ENCODE peak calls at places on chromosomes 5 and 9, in five cellular contexts. J, S, I, E and M are unnamed samples.

GRCh38 chr9:34612788-34613390 is 992 bp upstream of the RPP25L start:
- DNase-seq in J (peak; percentile 90), S (no peak), I (peak; percentile 69), E (peak; percentile 84), M (peak; percentile 81)

GRCh38 chr5:139495644-139496435 is 13.3 kb upstream of the STING1 start:
- DNase-seq in J (no peak), S (no peak), I (no peak), E (no peak), M (no peak)

GRCh38 chr9:86983260-86984255 is 36.3 kb upstream of the GAS1 start:
- DNase-seq in J (no peak), S (no peak), I (peak; percentile 33), E (no peak), M (no peak)

GRCh38 chr9:14103115-14103514 is 210.8 kb downstream of the NFIB start:
- DNase-seq in J (no peak), S (no peak), I (no peak), E (peak; percentile 14), M (no peak)

GRCh38 chr9:35741740-35742139 is 7.3 kb downstream of the GBA2 start:
- DNase-seq in J (no peak), S (no peak), I (no peak), E (no peak), M (no peak)

GRCh38 chr9:36284226-36284625 is 26.0 kb upstream of the GNE start:
- DNase-seq in J (no peak), S (no peak), I (no peak), E (no peak), M (no peak)

GRCh38 chr5:122183098-122183794 is 53.9 kb downstream of the ZNF474 start:
- DNase-seq in J (peak; percentile 82), S (no peak), I (peak; percentile 85), E (no peak), M (peak; percentile 90)

GRCh38 chr5:127031147-127031862 is 947 bp upstream of the MARCHF3 start:
- DNase-seq in J (no peak), S (no peak), I (peak; percentile 9), E (no peak), M (no peak)

GRCh38 chr9:8430945-8431344 is 631.4 kb upstream of the DMAC1 start:
- DNase-seq in J (no peak), S (no peak), I (no peak), E (no peak), M (no peak)

GRCh38 chr5:107555425-107556090 is 115.2 kb downstream of the EFNA5 start:
- DNase-seq in J (no peak), S (no peak), I (no peak), E (no peak), M (no peak)

GRCh38 chr5:142016576-142016975 is 3.7 kb upstream of the GNPDA1 start:
- DNase-seq in J (no peak), S (no peak), I (no peak), E (no peak), M (no peak)

GRCh38 chr9:31740705-31741104 is 643.7 kb upstream of the ACO1 start:
- DNase-seq in J (no peak), S (no peak), I (no peak), E (no peak), M (no peak)

DNA sequence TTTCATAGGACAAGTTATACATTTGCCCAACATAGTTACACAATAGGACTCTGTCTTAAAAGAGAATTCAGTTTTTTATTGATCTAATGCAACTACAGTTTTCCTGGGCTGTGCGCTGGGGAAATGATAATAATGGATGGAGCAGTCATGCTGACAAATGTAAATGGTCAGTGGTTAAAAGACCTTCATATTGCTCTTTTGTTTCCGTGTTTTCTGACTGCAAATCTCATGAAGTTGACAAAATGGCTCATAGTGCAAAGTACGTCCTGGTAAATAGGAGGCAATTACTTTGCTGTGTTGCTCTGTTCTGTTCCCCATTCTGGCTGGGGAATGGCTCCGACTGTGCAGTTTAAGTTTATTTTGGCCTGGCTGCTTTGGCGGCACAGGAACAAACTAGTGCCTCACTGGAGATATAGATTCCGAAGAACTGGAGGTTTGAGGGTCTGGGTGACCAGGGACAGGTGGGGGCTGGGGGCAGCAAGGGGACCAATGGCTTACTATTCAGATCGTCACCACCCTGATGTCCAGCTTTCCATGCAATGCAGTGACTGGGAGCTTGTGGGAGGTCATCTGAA is 54.3 kb downstream of the PTTG1 start:
- DNase-seq in J (no peak), S (no peak), I (no peak), E (no peak), M (peak; percentile 23)
- TF ChIP-seq EP300 in J (no peak), S (no peak), I (no peak), E (no peak), M (no peak)

DNA sequence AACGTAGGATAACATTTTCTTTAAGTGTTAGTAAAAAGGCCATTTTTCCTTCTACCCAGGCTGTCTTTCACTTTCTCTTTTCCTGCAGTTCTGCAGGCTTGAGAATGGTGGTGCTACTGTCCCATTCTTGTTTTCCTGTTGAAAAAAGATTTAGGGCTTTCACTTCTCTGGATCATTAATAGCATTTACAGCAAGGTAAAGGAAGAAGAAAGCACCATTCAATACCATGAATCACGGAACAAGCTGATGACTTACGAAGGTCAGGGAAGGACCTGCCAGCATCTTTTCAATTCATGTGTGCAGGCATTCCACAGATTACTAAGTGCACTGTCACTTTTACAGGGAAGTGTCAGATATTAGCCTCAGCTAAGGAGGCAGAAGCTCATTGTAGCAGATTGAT is 292.8 kb downstream of the YTHDC2 start:
- DNase-seq in J (no peak), S (no peak), I (no peak), E (no peak), M (no peak)
- TF ChIP-seq CTCF in J (peak; percentile 27), S (peak; percentile 54), I (no peak), E (peak; percentile 58), M (no peak)

DNA sequence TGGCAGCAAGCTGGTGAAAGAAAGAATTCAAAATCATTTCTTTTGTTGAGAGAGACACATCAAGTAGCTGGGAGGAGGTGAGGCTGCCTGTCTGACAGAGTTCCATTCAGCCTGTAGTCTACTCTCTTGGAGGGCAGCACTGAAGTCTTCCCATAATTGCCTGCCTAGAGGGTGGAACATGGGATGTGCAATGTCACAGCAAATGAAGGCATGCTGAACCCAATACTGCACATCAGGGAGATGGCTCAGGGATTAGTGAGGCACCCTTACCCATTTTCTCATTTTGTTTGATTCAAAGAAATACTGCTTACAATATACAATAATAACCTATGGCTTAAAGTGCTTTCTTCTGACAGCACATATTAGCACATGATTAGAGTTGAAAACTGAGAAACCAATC is 475.7 kb downstream of the TMEM232 start:
- DNase-seq in J (no peak), S (no peak), I (no peak), E (no peak), M (no peak)
- TF ChIP-seq EP300 in J (no peak), S (no peak), I (no peak), E (no peak), M (no peak)

DNA sequence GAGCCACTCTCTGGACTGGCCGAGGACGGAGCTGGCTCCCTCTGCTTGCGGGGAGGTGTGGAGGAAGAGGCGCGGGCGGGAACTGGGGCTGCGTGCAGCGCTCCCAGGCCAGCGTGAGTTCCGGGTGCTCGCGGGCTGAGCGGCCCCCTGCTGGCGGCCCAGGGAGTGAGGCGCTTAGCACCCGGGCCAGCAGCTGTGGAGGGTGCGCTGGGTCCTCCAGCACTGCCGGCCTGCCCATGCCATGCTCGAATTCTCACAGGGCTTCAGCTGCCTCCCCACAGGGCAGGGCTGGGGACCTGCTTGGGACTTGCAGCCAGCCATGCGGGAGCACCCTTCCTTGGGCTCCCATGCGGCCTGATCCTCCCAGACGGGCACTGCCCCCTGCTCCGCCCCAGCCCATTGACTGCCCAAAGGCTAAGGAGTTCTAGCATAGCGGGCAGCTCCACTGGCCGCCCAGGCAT is 416.9 kb downstream of the MRPS30 start:
- DNase-seq in J (no peak), S (no peak), I (no peak), E (peak; percentile 38), M (no peak)
- TF ChIP-seq CTCF in J (no peak), S (no peak), I (no peak), E (peak; percentile 15), M (no peak)